ENCODE peak calls at places on chromosomes 1 and 21, in nine cellular contexts. D, J, G, X, Y, P, T, N and E are unnamed samples.

GRCh38 chr1:219171192-219171935 is 2.3 kb upstream of the LYPLAL1 start:
- DNase-seq in D (no peak), J (no peak), G (no peak), X (no peak), Y (no peak), P (no peak), T (no peak), N (no peak), E (no peak)

GRCh38 chr1:88179943-88180342 is 504.1 kb upstream of the PKN2 start:
- DNase-seq in D (no peak), J (no peak), G (no peak), X (no peak), Y (no peak), P (no peak), T (no peak), N (no peak), E (no peak)

GRCh38 chr1:201184734-201185453 is 5.7 kb upstream of the IGFN1 start:
- DNase-seq in D (no peak), J (peak; percentile 48), G (peak; percentile 32), X (peak; percentile 38), Y (peak; percentile 54), P (no peak), T (peak; percentile 78), N (no peak), E (peak; percentile 66)

GRCh38 chr1:45924736-45925135 is 121.3 kb downstream of the MAST2 start:
- DNase-seq in D (no peak), J (no peak), G (no peak), X (no peak), Y (no peak), P (no peak), T (no peak), N (no peak), E (no peak)

GRCh38 chr1:201385299-201385891 is 7.9 kb upstream of the TNNT2 start:
- DNase-seq in D (peak; percentile 32), J (peak; percentile 57), G (no peak), X (peak; percentile 23), Y (no peak), P (no peak), T (peak; percentile 70), N (no peak), E (peak; percentile 69)

GRCh38 chr1:33127001-33127823 is 46.3 kb downstream of the AZIN2 start:
- DNase-seq in D (peak; percentile 99), J (peak; percentile 99), G (peak; percentile 96), X (peak; percentile 99), Y (peak; percentile 99), P (peak; percentile 98), T (peak; percentile 100), N (peak; percentile 97), E (peak; percentile 97)

GRCh38 chr1:94044290-94044790 is 76.6 kb downstream of the ABCA4 start:
- DNase-seq in D (no peak), J (peak; percentile 49), G (no peak), X (peak; percentile 65), Y (no peak), P (peak; percentile 72), T (peak; percentile 53), N (no peak), E (peak; percentile 29)

GRCh38 chr1:84164156-84164555 is 20.1 kb downstream of the PRKACB start:
- DNase-seq in D (no peak), J (no peak), G (no peak), X (no peak), Y (no peak), P (no peak), T (no peak), N (no peak), E (no peak)

GRCh38 chr1:182299728-182300581 is 91.6 kb downstream of the GLUL start:
- DNase-seq in D (peak; percentile 36), J (peak; percentile 33), G (no peak), X (no peak), Y (no peak), P (peak; percentile 67), T (peak; percentile 86), N (no peak), E (peak; percentile 64)

GRCh38 chr1:55284856-55285255 is 69.7 kb upstream of the USP24 start:
- DNase-seq in D (no peak), J (no peak), G (no peak), X (peak; percentile 64), Y (peak; percentile 29), P (no peak), T (no peak), N (no peak), E (no peak)

GRCh38 chr1:212583643-212584042 is 24.9 kb upstream of the ATF3 start:
- DNase-seq in D (no peak), J (no peak), G (no peak), X (no peak), Y (no peak), P (no peak), T (no peak), N (no peak), E (no peak)

GRCh38 chr21:14533555-14534400 is 12.3 kb downstream of the SAMSN1 start:
- DNase-seq in D (no peak), J (no peak), G (peak; percentile 88), X (peak; percentile 77), Y (peak; percentile 67), P (no peak), T (no peak), N (no peak), E (no peak)

GRCh38 chr1:30399026-30399425 is 324.4 kb downstream of the MATN1 start:
- DNase-seq in D (no peak), J (no peak), G (no peak), X (no peak), Y (no peak), P (no peak), T (no peak), N (peak; percentile 24), E (no peak)

GRCh38 chr1:33960496-33960895 is 96.6 kb downstream of the HMGB4 start:
- DNase-seq in D (no peak), J (no peak), G (no peak), X (no peak), Y (no peak), P (no peak), T (no peak), N (no peak), E (no peak)

GRCh38 chr1:36342426-36343185 is 19.2 kb upstream of the EVA1B start:
- DNase-seq in D (peak; percentile 64), J (peak; percentile 52), G (no peak), X (peak; percentile 95), Y (no peak), P (no peak), T (peak; percentile 58), N (no peak), E (no peak)

DNA sequence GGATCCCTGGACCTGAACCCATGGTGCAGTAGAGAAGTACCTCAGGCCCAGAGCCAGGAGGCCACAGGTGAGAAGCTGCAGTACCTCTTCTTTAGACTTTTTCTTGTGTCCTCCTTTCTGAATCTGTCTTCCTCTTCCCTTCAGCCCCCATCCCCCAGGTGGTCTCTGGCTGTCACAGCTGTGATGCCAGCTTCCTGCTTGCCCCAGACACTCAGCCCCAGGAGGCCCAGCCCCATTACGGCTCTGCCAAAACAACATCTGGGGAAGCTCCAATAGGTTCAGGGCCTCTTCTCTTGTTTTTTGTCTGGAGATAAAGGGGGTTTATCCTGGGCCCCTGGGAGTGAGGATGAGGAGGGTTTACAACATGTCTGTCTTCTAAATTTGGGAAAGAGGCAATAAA is 9.5 kb upstream of the BTG2 start:
- DNase-seq in D (peak; percentile 71), J (no peak), G (no peak), X (no peak), Y (no peak), P (no peak), T (no peak), N (no peak), E (no peak)
- H3K4me1 ChIP-seq in D (peaks cover 40% of the 10 kb centered on the region), J (peaks cover 7% of the 10 kb centered on the region), G (no peaks in the 10 kb centered on the region), X (no peaks in the 10 kb centered on the region), Y (peaks cover 5% of the 10 kb centered on the region), P (peaks cover 24% of the 10 kb centered on the region), T (peaks cover 30% of the 10 kb centered on the region), N (no peaks in the 10 kb centered on the region), E (peaks cover 13% of the 10 kb centered on the region)

GRCh38 chr21:42525228-42525604 is 11.6 kb downstream of the SLC37A1 start:
- DNase-seq in D (no peak), J (no peak), G (no peak), X (no peak), Y (no peak), P (no peak), T (no peak), N (no peak), E (no peak)
- H3K4me1 ChIP-seq in D (peaks cover 48% of the 10 kb centered on the region), J (peaks cover 46% of the 10 kb centered on the region), G (no peaks in the 10 kb centered on the region), X (no peaks in the 10 kb centered on the region), Y (no peaks in the 10 kb centered on the region), P (peaks cover 47% of the 10 kb centered on the region), T (peaks cover 8% of the 10 kb centered on the region), N (peaks cover 4% of the 10 kb centered on the region), E (peaks cover 46% of the 10 kb centered on the region)

GRCh38 chr21:38815060-38815405 is 9.3 kb downstream of the ETS2 start:
- DNase-seq in D (no peak), J (no peak), G (no peak), X (no peak), Y (no peak), P (no peak), T (no peak), N (no peak), E (no peak)

GRCh38 chr21:38813554-38813953 is 7.8 kb downstream of the ETS2 start:
- DNase-seq in D (no peak), J (no peak), G (no peak), X (no peak), Y (no peak), P (no peak), T (no peak), N (no peak), E (no peak)

GRCh38 chr21:38811257-38811656 is 5.5 kb downstream of the ETS2 start:
- DNase-seq in D (no peak), J (no peak), G (peak; percentile 98), X (peak; percentile 87), Y (no peak), P (no peak), T (no peak), N (no peak), E (no peak)

GRCh38 chr21:38814126-38815059 is 8.7 kb downstream of the ETS2 start:
- DNase-seq in D (no peak), J (no peak), G (no peak), X (no peak), Y (no peak), P (no peak), T (no peak), N (no peak), E (no peak)

DNA sequence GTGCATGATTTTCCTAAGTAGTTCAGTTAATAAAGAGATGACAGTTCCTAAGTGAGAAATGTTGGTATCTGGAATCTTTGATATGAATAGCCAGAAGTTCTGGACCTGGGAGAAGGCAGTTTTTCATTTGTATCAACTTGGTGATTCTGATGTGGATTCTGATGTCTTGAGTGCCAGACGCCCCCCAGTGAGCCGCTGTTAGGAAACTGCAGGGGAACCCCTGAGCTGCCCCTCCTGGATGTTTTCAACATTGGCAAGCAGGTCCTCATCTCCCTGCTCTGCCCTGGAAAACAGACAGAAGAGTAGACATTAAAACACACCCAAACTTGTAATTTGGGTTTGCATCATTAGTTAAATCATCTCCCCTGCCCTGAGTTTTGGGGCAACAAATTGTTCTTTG is 7.4 kb downstream of the ETS2 start:
- DNase-seq in D (no peak), J (no peak), G (no peak), X (no peak), Y (no peak), P (no peak), T (no peak), N (no peak), E (no peak)
- H3K4me1 ChIP-seq in D (no peaks in the 10 kb centered on the region), J (peaks cover 34% of the 10 kb centered on the region), G (peaks cover 42% of the 10 kb centered on the region), X (peaks cover 40% of the 10 kb centered on the region), Y (no peaks in the 10 kb centered on the region), P (peaks cover 73% of the 10 kb centered on the region), T (no peaks in the 10 kb centered on the region), N (peaks cover 76% of the 10 kb centered on the region), E (peaks cover 38% of the 10 kb centered on the region)

DNA sequence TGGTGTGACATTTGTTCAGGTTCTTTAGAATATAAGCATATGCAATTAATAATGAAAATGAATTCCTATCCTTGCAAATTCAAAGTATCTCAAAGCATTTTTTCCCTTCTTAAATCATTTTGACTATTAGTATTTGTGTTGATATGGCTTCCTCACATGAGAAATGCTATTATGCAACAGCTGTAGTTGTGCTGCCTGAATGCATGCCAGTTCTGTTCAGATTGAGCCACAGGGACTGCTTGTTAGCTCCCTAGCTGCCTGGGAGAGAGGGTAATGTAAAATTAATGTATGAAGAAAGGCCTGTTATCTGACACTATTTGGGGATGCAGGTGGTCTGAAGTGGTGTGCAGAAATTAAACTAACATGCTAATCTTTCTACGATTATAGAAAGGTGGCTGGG is 45.5 kb downstream of the CACHD1 start:
- DNase-seq in D (no peak), J (peak; percentile 35), G (no peak), X (no peak), Y (no peak), P (peak; percentile 42), T (no peak), N (no peak), E (peak; percentile 73)
- H3K4me1 ChIP-seq in D (peaks cover 3% of the 10 kb centered on the region), J (peaks cover 31% of the 10 kb centered on the region), G (peaks cover 9% of the 10 kb centered on the region), X (peaks cover 31% of the 10 kb centered on the region), Y (no peaks in the 10 kb centered on the region), P (peaks cover 86% of the 10 kb centered on the region), T (peaks cover 23% of the 10 kb centered on the region), N (no peaks in the 10 kb centered on the region), E (peaks cover 33% of the 10 kb centered on the region)